ENCODE peak calls at places on chromosomes 5 and 9, in ten cellular contexts. K is H9, E is PC-3, P is heart left ventricle, V is GM23338, C is endothelial cell of umbilical vein, I is heart right ventricle, Q is esophagus squamous epithelium, X is tibial nerve, B is transverse colon. U is an unnamed sample.

GRCh38 chr5:4027335-4027734 is 431.7 kb downstream of the IRX1 start:
- DNase-seq in P (no peak), X (no peak), C (peak; percentile 3), I (no peak), E (no peak), V (no peak), B (no peak), K (no peak), Q (no peak), U (no peak)

GRCh38 chr9:2228132-2228531 is 213.0 kb downstream of the SMARCA2 start:
- DNase-seq in K (peak; percentile 71), P (no peak), E (no peak), X (no peak), I (no peak), B (peak; percentile 25), C (peak; percentile 18), Q (no peak), V (peak; percentile 87), U (peak; percentile 8)

GRCh38 chr9:136361757-136362449 is 1.6 kb downstream of the DNLZ start:
- DNase-seq in Q (no peak), I (no peak), P (no peak), C (no peak), B (no peak), E (no peak), X (peak; percentile 30), V (no peak), K (no peak), U (no peak)

GRCh38 chr5:35811108-35811741 is 45.5 kb upstream of the IL7R start:
- DNase-seq in B (no peak), X (no peak), E (peak; percentile 81), I (no peak), V (no peak), P (no peak), Q (no peak), K (no peak), C (no peak), U (no peak)

GRCh38 chr5:73380710-73381586 is 67.6 kb downstream of the FOXD1 start:
- DNase-seq in B (no peak), C (no peak), P (no peak), Q (no peak), I (no peak), V (peak; percentile 72), E (no peak), K (peak; percentile 38), X (no peak), U (no peak)

GRCh38 chr5:54049144-54049543 is 261.2 kb downstream of the ARL15 start:
- DNase-seq in X (no peak), I (no peak), B (no peak), V (no peak), E (no peak), P (no peak), Q (no peak), C (no peak), K (no peak), U (no peak)

GRCh38 chr5:66909364-66909763 is 287.2 kb downstream of the CD180 start:
- DNase-seq in I (no peak), Q (no peak), X (no peak), C (no peak), E (no peak), V (no peak), B (no peak), P (no peak), K (no peak), U (no peak)

GRCh38 chr5:82416506-82416905 is 138.4 kb upstream of the RPS23 start:
- DNase-seq in P (no peak), X (no peak), C (no peak), E (no peak), K (no peak), I (no peak), B (no peak), V (no peak), Q (no peak), U (no peak)

GRCh38 chr5:54516051-54516645 is 1.4 kb upstream of the SNX18 start:
- DNase-seq in K (no peak), C (no peak), P (no peak), B (no peak), V (no peak), X (no peak), Q (no peak), I (no peak), E (no peak), U (no peak)

GRCh38 chr5:1118231-1118698 is 6.4 kb upstream of the SLC12A7 start:
- DNase-seq in K (no peak), I (no peak), E (peak; percentile 49), B (no peak), Q (no peak), C (no peak), V (no peak), X (no peak), P (no peak), U (no peak)

GRCh38 chr9:115057559-115057958 is 60.4 kb downstream of the TNC start:
- DNase-seq in Q (no peak), I (no peak), V (no peak), E (peak; percentile 9), X (no peak), B (no peak), P (no peak), C (no peak), K (no peak), U (no peak)

GRCh38 chr9:128654481-128654880 is 2.2 kb downstream of the DYNC2I2 start:
- DNase-seq in V (no peak), I (no peak), P (no peak), X (no peak), C (no peak), E (no peak), Q (no peak), B (no peak), K (no peak), U (no peak)

GRCh38 chr5:1805736-1806135 is 4.5 kb downstream of the NDUFS6 start:
- DNase-seq in X (no peak), E (no peak), B (no peak), V (no peak), P (no peak), I (no peak), K (no peak), C (no peak), Q (no peak), U (no peak)

GRCh38 chr9:70076678-70077077 is 33.0 kb downstream of the MAMDC2 start:
- DNase-seq in I (no peak), P (no peak), V (no peak), E (no peak), B (no peak), X (no peak), Q (no peak), C (no peak), K (no peak), U (no peak)

GRCh38 chr5:134570886-134571285 is 45.4 kb downstream of the JADE2 start:
- DNase-seq in P (no peak), I (no peak), B (no peak), K (no peak), E (no peak), X (no peak), Q (no peak), C (no peak), V (no peak), U (no peak)

GRCh38 chr5:773517-774264 is 10.8 kb downstream of the ZDHHC11B start:
- DNase-seq in V (no peak), X (no peak), K (peak; percentile 19), Q (no peak), P (peak; percentile 60), E (no peak), B (no peak), C (no peak), I (no peak), U (no peak)

GRCh38 chr5:90626493-90626892 is 67.9 kb downstream of the ADGRV1 start:
- DNase-seq in X (no peak), C (no peak), Q (no peak), E (no peak), B (no peak), I (no peak), V (no peak), K (no peak), P (no peak), U (no peak)

DNA sequence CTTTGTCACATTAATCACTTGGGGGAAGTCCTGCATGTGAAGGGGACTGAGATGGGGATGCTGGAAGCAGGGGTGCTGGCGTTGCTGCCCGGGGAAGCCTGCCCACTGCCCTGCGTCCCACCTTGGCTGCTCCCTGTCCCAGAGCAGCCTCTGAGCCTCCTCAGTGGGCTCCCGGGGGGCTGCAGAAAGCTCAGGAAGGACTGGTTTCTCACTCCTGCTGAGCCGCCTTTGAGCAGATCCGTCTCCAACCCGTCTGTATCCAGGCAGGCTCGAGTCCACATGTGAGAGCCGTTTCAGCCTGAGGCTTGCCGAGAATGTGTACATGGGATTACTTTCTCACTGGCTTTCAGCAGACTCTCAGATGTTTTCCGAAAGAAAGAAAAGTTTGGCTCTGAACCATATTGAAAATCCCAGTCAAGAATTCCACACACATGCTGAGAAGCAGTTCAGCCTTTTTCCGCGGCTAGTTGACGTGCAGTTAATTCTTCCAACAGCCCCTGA is 95.3 kb upstream of the COL5A1 start:
- DNase-seq in C (no peak), Q (no peak), B (no peak), V (no peak), E (no peak), K (no peak), I (no peak), P (no peak), X (no peak), U (no peak)
- H3K27ac ChIP-seq in C (no peak overlapping the region), Q (peak overlapping the region; percentile 76), B (peak overlapping the region; percentile 69), V (no peak overlapping the region), E (no peak overlapping the region), K (no peak overlapping the region), I (peak overlapping the region; percentile 81), P (no peak overlapping the region), X (peak overlapping the region; percentile 84), U (no peak overlapping the region)

DNA sequence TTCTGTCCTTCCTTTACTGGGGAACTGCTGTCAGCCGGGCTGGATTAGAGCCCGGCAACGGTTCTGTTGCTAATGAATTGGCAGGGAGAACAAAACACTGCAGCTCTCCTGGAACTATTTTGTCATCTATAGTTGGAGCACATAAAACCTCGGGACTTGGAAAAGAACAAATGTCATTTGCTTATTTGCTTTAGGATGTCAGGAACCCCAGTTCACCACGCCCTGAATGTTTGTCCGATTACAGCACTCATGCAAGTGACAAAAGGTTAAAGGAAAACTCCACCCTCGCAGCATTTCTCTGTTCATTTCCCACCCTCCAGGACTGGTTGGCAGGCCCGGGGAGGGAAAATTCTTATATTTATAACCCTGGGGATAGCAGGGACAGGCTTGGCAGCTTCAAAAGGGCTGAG is 66.5 kb upstream of the PLPP1 start:
- DNase-seq in I (peak; percentile 90), C (peak; percentile 83), E (peak; percentile 85), V (no peak), P (peak; percentile 83), Q (peak; percentile 9), X (peak; percentile 79), K (no peak), B (peak; percentile 85), U (peak; percentile 75)
- H3K27ac ChIP-seq in I (peak overlapping the region; percentile 94), C (peak overlapping the region; percentile 92), E (peak overlapping the region; percentile 95), V (peak overlapping the region; percentile 64), P (peak overlapping the region; percentile 92), Q (peak overlapping the region; percentile 90), X (peak overlapping the region; percentile 86), K (no peak overlapping the region), B (peak overlapping the region; percentile 92), U (peak overlapping the region; percentile 91)

GRCh38 chr9:14439555-14439954 is 125.6 kb upstream of the NFIB start:
- DNase-seq in B (no peak), V (no peak), C (no peak), I (no peak), K (no peak), P (no peak), X (no peak), Q (no peak), E (no peak), U (no peak)
- H3K27ac ChIP-seq in B (no peak overlapping the region), V (no peak overlapping the region), C (no peak overlapping the region), I (no peak overlapping the region), K (no peak overlapping the region), P (no peak overlapping the region), X (no peak overlapping the region), Q (no peak overlapping the region), E (no peak overlapping the region), U (no peak overlapping the region)

GRCh38 chr9:81565609-81566008 is 123.7 kb downstream of the TLE1 start:
- DNase-seq in B (no peak), E (no peak), P (no peak), I (no peak), V (no peak), K (no peak), Q (no peak), C (no peak), X (no peak), U (no peak)
- H3K27ac ChIP-seq in B (peak overlapping the region; percentile 33), E (no peak overlapping the region), P (no peak overlapping the region), I (no peak overlapping the region), V (no peak overlapping the region), K (no peak overlapping the region), Q (no peak overlapping the region), C (no peak overlapping the region), X (no peak overlapping the region), U (no peak overlapping the region)

U was measured in dorsolateral prefrontal cortex.